ENCODE peak calls at places on chromosomes 12 and 14, in four cellular contexts. N is Jurkat, Clone E6-1; X is hypothalamus; J is fibroblast of the conjunctiva. D is an unnamed sample.

GRCh38 chr14:51185180-51185579 is 54.9 kb upstream of the TMX1 start:
- DNase-seq in J (no peak), N (no peak), X (no peak), D (no peak)

GRCh38 chr12:93722179-93722578 is 45.0 kb downstream of the CRADD start:
- DNase-seq in X (no peak), J (no peak), N (no peak), D (no peak)

GRCh38 chr12:86663691-86664090 is 407.5 kb upstream of the MGAT4C start:
- DNase-seq in J (no peak), X (no peak), N (no peak), D (no peak)

GRCh38 chr12:122841544-122842321 is 6.5 kb downstream of the HIP1R start:
- DNase-seq in N (no peak), J (no peak), X (peak; percentile 83), D (peak; percentile 15)

GRCh38 chr12:104136577-104136976 is 1.4 kb downstream of the NFYB start:
- DNase-seq in N (no peak), X (no peak), J (peak; percentile 12), D (no peak)

GRCh38 chr12:3123729-3124128 is 46.5 kb downstream of the TSPAN9 start:
- DNase-seq in J (no peak), N (no peak), X (no peak), D (no peak)

GRCh38 chr14:53564870-53565269 is 391.8 kb downstream of the BMP4 start:
- DNase-seq in X (no peak), N (no peak), J (no peak), D (no peak)

GRCh38 chr12:31431721-31432120 is 105.8 kb upstream of the SINHCAF start:
- DNase-seq in N (no peak), J (peak; percentile 3), X (no peak), D (no peak)

GRCh38 chr12:118534003-118534402 is 157.6 kb downstream of the SUDS3 start:
- DNase-seq in X (no peak), J (no peak), N (no peak), D (no peak)

GRCh38 chr12:48875944-48876520 is 10.4 kb upstream of the RND1 start:
- DNase-seq in J (no peak), X (no peak), N (no peak), D (no peak)

GRCh38 chr12:50088577-50089335 is 3.6 kb downstream of the SMARCD1 start:
- DNase-seq in N (peak; percentile 63), J (no peak), X (peak; percentile 41), D (peak; percentile 34)

GRCh38 chr14:105026789-105027563 is 6.1 kb upstream of the CDCA4 start:
- DNase-seq in J (peak; percentile 29), N (peak; percentile 37), X (no peak), D (peak; percentile 56)

GRCh38 chr14:82667006-82667405 is 1133.4 kb upstream of the SEL1L start:
- DNase-seq in J (peak; percentile 83), N (no peak), X (no peak), D (no peak)

GRCh38 chr12:83261998-83262397 is 575.3 kb downstream of the TMTC2 start:
- DNase-seq in X (no peak), J (no peak), N (no peak), D (no peak)

GRCh38 chr12:93197067-93197593 is 180.6 kb upstream of the NUDT4 start:
- DNase-seq in J (no peak), X (no peak), N (no peak), D (no peak)

GRCh38 chr12:29054790-29055663 is 94.1 kb upstream of the FAR2 start:
- DNase-seq in J (no peak), N (no peak), X (no peak), D (no peak)

GRCh38 chr12:54052745-54053624 is 650 bp upstream of the HOXC4 start:
- DNase-seq in J (no peak), X (no peak), N (peak; percentile 48), D (no peak)

GRCh38 chr14:53840444-53840843 is 116.2 kb downstream of the BMP4 start:
- DNase-seq in N (no peak), X (no peak), J (no peak), D (peak; percentile 41)

GRCh38 chr12:1122803-1123202 is 131.8 kb downstream of the ERC1 start:
- DNase-seq in X (no peak), J (no peak), N (peak; percentile 95), D (no peak)